ENCODE peak calls at places on chromosome X, in five cellular contexts. One of them, this sample, is unnamed.

GRCh38 chrX:66017659-66018170 is 22.2 kb downstream of the VSIG4 start:
- DNase-seq in NCI-H2107: no peak
- DNase-seq in dorsolateral prefrontal cortex: no peak
- DNase-seq in uterus: no peak
- DNase-seq in sciatic nerve: no peak
- DNase-seq in this sample: no peak

GRCh38 chrX:42715689-42716022 is 62.3 kb downstream of the PPP1R2C start:
- DNase-seq in NCI-H2107: no peak
- DNase-seq in dorsolateral prefrontal cortex: no peak
- DNase-seq in uterus: no peak
- DNase-seq in sciatic nerve: no peak
- DNase-seq in this sample: no peak

GRCh38 chrX:119398974-119399771 is at the start of gene SLC25A43:
- DNase-seq in NCI-H2107: no peak
- DNase-seq in dorsolateral prefrontal cortex: peak; percentile 9
- DNase-seq in uterus: peak; percentile 28
- DNase-seq in sciatic nerve: peak; percentile 64
- DNase-seq in this sample: no peak

GRCh38 chrX:133685806-133686205 is 270.5 kb upstream of the GPC4 start:
- DNase-seq in NCI-H2107: peak; percentile 9
- DNase-seq in dorsolateral prefrontal cortex: no peak
- DNase-seq in uterus: no peak
- DNase-seq in sciatic nerve: no peak
- DNase-seq in this sample: no peak

GRCh38 chrX:130173190-130173895 is 1.6 kb downstream of the RAB33A start:
- DNase-seq in NCI-H2107: no peak
- DNase-seq in dorsolateral prefrontal cortex: no peak
- DNase-seq in uterus: peak; percentile 56
- DNase-seq in sciatic nerve: no peak
- DNase-seq in this sample: no peak

GRCh38 chrX:114675365-114675764 is 91.5 kb downstream of the HTR2C start:
- DNase-seq in NCI-H2107: no peak
- DNase-seq in dorsolateral prefrontal cortex: no peak
- DNase-seq in uterus: no peak
- DNase-seq in sciatic nerve: no peak
- DNase-seq in this sample: no peak

GRCh38 chrX:10525381-10525780 is 95.0 kb downstream of the MID1 start:
- DNase-seq in NCI-H2107: no peak
- DNase-seq in dorsolateral prefrontal cortex: no peak
- DNase-seq in uterus: no peak
- DNase-seq in sciatic nerve: no peak
- DNase-seq in this sample: no peak

GRCh38 chrX:7711167-7711566 is 131.8 kb upstream of the VCX start:
- DNase-seq in NCI-H2107: no peak
- DNase-seq in dorsolateral prefrontal cortex: no peak
- DNase-seq in uterus: no peak
- DNase-seq in sciatic nerve: no peak
- DNase-seq in this sample: no peak

GRCh38 chrX:150094375-150094774 is 156.1 kb upstream of the EOLA2 start:
- DNase-seq in NCI-H2107: no peak
- DNase-seq in dorsolateral prefrontal cortex: no peak
- DNase-seq in uterus: no peak
- DNase-seq in sciatic nerve: no peak
- DNase-seq in this sample: no peak

GRCh38 chrX:3711331-3711917 is 2.0 kb downstream of the PRKX start:
- DNase-seq in NCI-H2107: no peak
- DNase-seq in dorsolateral prefrontal cortex: no peak
- DNase-seq in uterus: no peak
- DNase-seq in sciatic nerve: no peak
- DNase-seq in this sample: no peak

GRCh38 chrX:140762061-140762460 is 52.5 kb downstream of the LINC00632 start:
- DNase-seq in NCI-H2107: peak; percentile 10
- DNase-seq in dorsolateral prefrontal cortex: peak; percentile 64
- DNase-seq in uterus: peak; percentile 21
- DNase-seq in sciatic nerve: peak; percentile 66
- DNase-seq in this sample: no peak

GRCh38 chrX:104183685-104184084 is 17.4 kb downstream of the FAM199X start:
- DNase-seq in NCI-H2107: no peak
- DNase-seq in dorsolateral prefrontal cortex: no peak
- DNase-seq in uterus: no peak
- DNase-seq in sciatic nerve: no peak
- DNase-seq in this sample: no peak

GRCh38 chrX:122565952-122566351 is 618.1 kb upstream of the GRIA3 start:
- DNase-seq in NCI-H2107: no peak
- DNase-seq in dorsolateral prefrontal cortex: no peak
- DNase-seq in uterus: no peak
- DNase-seq in sciatic nerve: no peak
- DNase-seq in this sample: no peak

GRCh38 chrX:78024349-78025108 is 55.1 kb upstream of the PGAM4 start:
- DNase-seq in NCI-H2107: no peak
- DNase-seq in dorsolateral prefrontal cortex: no peak
- DNase-seq in uterus: no peak
- DNase-seq in sciatic nerve: no peak
- DNase-seq in this sample: no peak

GRCh38 chrX:1239681-1240142 is 27.3 kb upstream of the CRLF2 start:
- DNase-seq in NCI-H2107: no peak
- DNase-seq in dorsolateral prefrontal cortex: peak; percentile 47
- DNase-seq in uterus: peak; percentile 22
- DNase-seq in sciatic nerve: peak; percentile 80
- DNase-seq in this sample: no peak

GRCh38 chrX:45714864-45715263 is 514.2 kb upstream of the DIPK2B start:
- DNase-seq in NCI-H2107: no peak
- DNase-seq in dorsolateral prefrontal cortex: peak; percentile 15
- DNase-seq in uterus: peak; percentile 22
- DNase-seq in sciatic nerve: no peak
- DNase-seq in this sample: no peak

GRCh38 chrX:155046811-155047528 is 20.3 kb downstream of the FUNDC2 start:
- DNase-seq in NCI-H2107: no peak
- DNase-seq in dorsolateral prefrontal cortex: no peak
- DNase-seq in uterus: no peak
- DNase-seq in sciatic nerve: no peak
- DNase-seq in this sample: no peak

GRCh38 chrX:114797494-114797893 is 213.6 kb downstream of the HTR2C start:
- DNase-seq in NCI-H2107: no peak
- DNase-seq in dorsolateral prefrontal cortex: no peak
- DNase-seq in uterus: no peak
- DNase-seq in sciatic nerve: no peak
- DNase-seq in this sample: no peak

This sample was measured in T follicular helper cell.